ENCODE peak calls at places on chromosomes 7 and 10, in four cellular contexts. E is activated CD8-positive, alpha-beta memory T cell treated with anti-CD3 and anti-CD28 coated beads, Interleukin-2, amount 50 U/mL, for 48 hours; Y is activated T-cell treated with anti-CD3 and anti-CD28 coated beads, Interleukin-2, amount 50 U/mL, for 48 hours; B is heart right ventricle. L is an unnamed sample.

GRCh38 chr10:74164641-74165529 is 13.9 kb downstream of the ADK start:
- DNase-seq in E (no peak), Y (no peak), B (no peak), L (no peak)

GRCh38 chr7:155860840-155861479 is 48.7 kb upstream of the SHH start:
- DNase-seq in E (peak), Y (no peak), B (no peak), L (peak)

GRCh38 chr10:119309423-119309770 is 102.0 kb downstream of the GRK5 start:
- DNase-seq in E (no peak), Y (no peak), B (no peak), L (no peak)

GRCh38 chr10:32446701-32447406 is 914 bp downstream of the CCDC7 start:
- DNase-seq in E (no peak), Y (no peak), B (no peak), L (no peak)

GRCh38 chr10:13505040-13505680 is 23.7 kb downstream of the BEND7 start:
- DNase-seq in E (no peak), Y (no peak), B (no peak), L (no peak)

GRCh38 chr10:112960151-112960681 is 10.2 kb downstream of the TCF7L2 start:
- DNase-seq in E (no peak), Y (no peak), B (no peak), L (no peak)

GRCh38 chr7:14341200-14341599 is 351.7 kb upstream of the ETV1 start:
- DNase-seq in E (no peak), Y (no peak), B (no peak), L (no peak)

GRCh38 chr7:41010418-41010817 is 692.5 kb downstream of the INHBA start:
- DNase-seq in E (no peak), Y (no peak), B (no peak), L (no peak)

GRCh38 chr7:137439829-137440433 is 96.4 kb upstream of the PTN start:
- DNase-seq in E (no peak), Y (no peak), B (no peak), L (no peak)

GRCh38 chr7:96273716-96274115 is 48.2 kb downstream of the SLC25A13 start:
- DNase-seq in E (no peak), Y (no peak), B (no peak), L (no peak)

GRCh38 chr10:78046711-78047269 is 13.1 kb downstream of the RPS24 start:
- DNase-seq in E (no peak), Y (no peak), B (no peak), L (no peak)

GRCh38 chr10:47061776-47062175 is 150.5 kb downstream of the PTPN20 start:
- DNase-seq in E (no peak), Y (no peak), B (no peak), L (peak)

GRCh38 chr10:116082762-116083161 is 190.2 kb downstream of the GFRA1 start:
- DNase-seq in E (no peak), Y (no peak), B (no peak), L (no peak)

GRCh38 chr7:70520604-70521003 is 611.3 kb upstream of the GALNT17 start:
- DNase-seq in E (no peak), Y (no peak), B (no peak), L (no peak)

GRCh38 chr7:155167706-155168365 is 97.7 kb downstream of the HTR5A start:
- DNase-seq in E (no peak), Y (no peak), B (no peak), L (peak)

GRCh38 chr7:54664235-54665228 is 94.5 kb downstream of the SEC61G start:
- DNase-seq in E (peak), Y (peak), B (peak), L (peak)

GRCh38 chr10:21304608-21305007 is 220.9 kb downstream of the SKIDA1 start:
- DNase-seq in E (no peak), Y (no peak), B (no peak), L (no peak)

GRCh38 chr7:96599288-96599936 is 110.2 kb downstream of the SEM1 start:
- DNase-seq in E (no peak), Y (no peak), B (no peak), L (no peak)

GRCh38 chr7:66921918-66922486 is 977 bp downstream of the TMEM248 start:
- DNase-seq in E (no peak), Y (peak), B (no peak), L (no peak)

GRCh38 chr10:13773043-13773442 is 186.3 kb downstream of the PRPF18 start:
- DNase-seq in E (no peak), Y (no peak), B (no peak), L (no peak)

L was measured in osteocyte.